ENCODE peak calls at places on chromosomes 16 and 17, in seven cellular contexts. P is H54; E is activated naive CD8-positive, alpha-beta T cell treated with anti-CD3 and anti-CD28 coated beads, Interleukin-2, amount 50 U/mL, for 16 hours; B is caudate nucleus; J is NT2/D1; U is endothelial cell; M is HuH-7. R is an unnamed sample.

GRCh38 chr17:48335858-48336500 is 94.0 kb downstream of the SKAP1 start:
- DNase-seq in P (no peak), E (no peak), B (no peak), J (peak; percentile 38), U (no peak), M (peak; percentile 10), R (no peak)

GRCh38 chr17:37648555-37648954 is 5.3 kb upstream of the DDX52 start:
- DNase-seq in P (no peak), E (no peak), B (no peak), J (no peak), U (no peak), M (no peak), R (no peak)

GRCh38 chr17:19010729-19011505 is 6.4 kb upstream of the FAM83G start:
- DNase-seq in P (no peak), E (no peak), B (no peak), J (no peak), U (no peak), M (peak; percentile 40), R (no peak)

GRCh38 chr16:1790611-1791255 is 2.8 kb downstream of the IGFALS start:
- DNase-seq in P (no peak), E (no peak), B (no peak), J (no peak), U (peak; percentile 4), M (no peak), R (no peak)

GRCh38 chr16:2237552-2238395 is 1.5 kb downstream of the DNASE1L2 start:
- DNase-seq in P (no peak), E (no peak), B (no peak), J (no peak), U (no peak), M (no peak), R (peak; percentile 68)

GRCh38 chr16:477287-477686 is 50.2 kb upstream of the CAPN15 start:
- DNase-seq in P (no peak), E (no peak), B (no peak), J (no peak), U (peak; percentile 16), M (no peak), R (no peak)

GRCh38 chr16:51440096-51440495 is 289.0 kb upstream of the SALL1 start:
- DNase-seq in P (no peak), E (no peak), B (peak; percentile 38), J (no peak), U (no peak), M (no peak), R (no peak)

GRCh38 chr17:44205962-44206824 is 6.5 kb upstream of the ATXN7L3 start:
- DNase-seq in P (no peak), E (no peak), B (no peak), J (no peak), U (peak; percentile 33), M (no peak), R (no peak)

GRCh38 chr17:41530062-41531048 is 2.2 kb upstream of the KRT19 start:
- DNase-seq in P (peak; percentile 98), E (no peak), B (no peak), J (no peak), U (no peak), M (peak; percentile 44), R (no peak)

GRCh38 chr17:31726980-31727427 is 132.0 kb downstream of the COPRS start:
- DNase-seq in P (no peak), E (no peak), B (no peak), J (no peak), U (no peak), M (no peak), R (peak; percentile 31)

GRCh38 chr16:53745126-53745525 is 41.2 kb downstream of the FTO start:
- DNase-seq in P (no peak), E (no peak), B (no peak), J (no peak), U (no peak), M (no peak), R (no peak)

GRCh38 chr17:81160747-81161453 is 4.4 kb upstream of the PVALEF start:
- DNase-seq in P (no peak), E (no peak), B (no peak), J (no peak), U (no peak), M (no peak), R (no peak)

GRCh38 chr17:79192503-79193500 is 118.2 kb downstream of the ENGASE start:
- DNase-seq in P (peak; percentile 58), E (no peak), B (no peak), J (peak; percentile 64), U (peak; percentile 89), M (peak; percentile 83), R (peak; percentile 91)

GRCh38 chr16:53043986-53044571 is 8.6 kb downstream of the CHD9NB start:
- DNase-seq in P (no peak), E (no peak), B (no peak), J (peak; percentile 87), U (no peak), M (no peak), R (peak; percentile 98)

GRCh38 chr16:31181102-31181830 is 1.3 kb downstream of the FUS start:
- DNase-seq in P (no peak), E (no peak), B (no peak), J (no peak), U (peak; percentile 61), M (no peak), R (no peak)

GRCh38 chr16:16150117-16150877 is 73.0 kb downstream of the ABCC6 start:
- DNase-seq in P (no peak), E (no peak), B (peak; percentile 85), J (no peak), U (no peak), M (no peak), R (no peak)

GRCh38 chr16:24906199-24906808 is 60.5 kb downstream of the SLC5A11 start:
- DNase-seq in P (no peak), E (no peak), B (no peak), J (no peak), U (no peak), M (no peak), R (no peak)

GRCh38 chr17:610285-610684 is 104.4 kb downstream of the VPS53 start:
- DNase-seq in P (no peak), E (no peak), B (no peak), J (no peak), U (no peak), M (no peak), R (no peak)

GRCh38 chr16:11405331-11406176 is 60.3 kb downstream of the RMI2 start:
- DNase-seq in P (peak; percentile 59), E (peak; percentile 15), B (no peak), J (no peak), U (peak; percentile 60), M (peak; percentile 63), R (peak; percentile 93)

GRCh38 chr16:20944861-20945390 is 44.4 kb downstream of the LYRM1 start:
- DNase-seq in P (no peak), E (peak; percentile 2), B (no peak), J (no peak), U (no peak), M (no peak), R (no peak)

GRCh38 chr17:82929676-82930042 is 89.8 kb upstream of the ZNF750 start:
- DNase-seq in P (no peak), E (no peak), B (no peak), J (no peak), U (no peak), M (no peak), R (no peak)

GRCh38 chr17:58802188-58802587 is 46.5 kb downstream of the PPM1E start:
- DNase-seq in P (no peak), E (no peak), B (no peak), J (no peak), U (no peak), M (no peak), R (no peak)

GRCh38 chr17:51805765-51806164 is 352.7 kb downstream of the CA10 start:
- DNase-seq in P (no peak), E (no peak), B (no peak), J (no peak), U (no peak), M (no peak), R (no peak)

GRCh38 chr17:65674246-65675045 is 113.0 kb upstream of the AXIN2 start:
- DNase-seq in P (no peak), E (no peak), B (no peak), J (no peak), U (no peak), M (no peak), R (no peak)

GRCh38 chr16:86455116-86455515 is 55.2 kb upstream of the FOXF1 start:
- DNase-seq in P (no peak), E (no peak), B (no peak), J (no peak), U (no peak), M (no peak), R (no peak)

R was measured in H1.